ENCODE peak calls at places on chromosomes 12 and 14, in eight cellular contexts. J, Z, V, W, S, C, M and K are unnamed samples.

GRCh38 chr12:117533687-117534086 is 172.3 kb upstream of the NOS1 start:
- DNase-seq in M (no peak), S (no peak), Z (no peak), C (no peak), V (no peak), W (no peak), J (no peak), K (no peak)

GRCh38 chr12:26789731-26790644 is 43.0 kb downstream of the ITPR2 start:
- DNase-seq in Z (peak), W (no peak), J (no peak), M (no peak), C (peak), V (peak), S (no peak), K (no peak)

GRCh38 chr12:24760162-24760561 is 188.7 kb downstream of the BCAT1 start:
- DNase-seq in W (no peak), S (no peak), J (no peak), C (no peak), Z (no peak), M (no peak), V (peak), K (no peak)

GRCh38 chr12:6934110-6934509 is 6.4 kb downstream of the ATN1 start:
- DNase-seq in J (no peak), V (peak), W (no peak), M (no peak), C (peak), Z (no peak), S (no peak), K (no peak)

GRCh38 chr12:92810370-92810769 is 107.6 kb downstream of the PLEKHG7 start:
- DNase-seq in J (no peak), C (no peak), V (no peak), W (no peak), S (peak), M (no peak), Z (no peak), K (no peak)

GRCh38 chr14:35533357-35534129 is 421 bp upstream of the INSM2 start:
- DNase-seq in V (peak), Z (peak), M (peak), C (peak), W (peak), S (peak), J (peak), K (peak)

GRCh38 chr14:47626151-47627035 is 49.0 kb downstream of the MDGA2 start:
- DNase-seq in Z (no peak), J (no peak), M (no peak), V (no peak), C (no peak), S (no peak), W (no peak), K (no peak)

GRCh38 chr14:50001146-50001998 is 108.5 kb downstream of the ARF6 start:
- DNase-seq in V (peak), J (peak), M (peak), Z (peak), S (peak), W (peak), C (peak), K (peak)

GRCh38 chr14:68677476-68677875 is 115.4 kb downstream of the ZFP36L1 start:
- DNase-seq in V (no peak), W (no peak), J (no peak), C (no peak), S (no peak), Z (no peak), M (no peak), K (no peak)

GRCh38 chr14:102986810-102987579 is 64.5 kb downstream of the AMN start:
- DNase-seq in S (no peak), W (no peak), M (peak), C (peak), V (peak), Z (no peak), J (no peak), K (no peak)

GRCh38 chr14:22610931-22611330 is 12.8 kb downstream of the ABHD4 start:
- DNase-seq in V (no peak), C (peak), J (no peak), M (no peak), Z (no peak), S (no peak), W (no peak), K (no peak)

GRCh38 chr12:105640780-105641179 is 310.3 kb downstream of the C12orf75 start:
- DNase-seq in J (no peak), V (peak), C (no peak), Z (no peak), W (no peak), M (no peak), S (no peak), K (no peak)

GRCh38 chr12:106051853-106052531 is 86.8 kb downstream of the NUAK1 start:
- DNase-seq in Z (no peak), S (no peak), V (no peak), J (no peak), C (peak), M (no peak), W (no peak), K (no peak)

GRCh38 chr14:69043007-69043444 is 63.9 kb upstream of the ACTN1 start:
- DNase-seq in S (no peak), M (peak), Z (no peak), V (no peak), C (no peak), W (no peak), J (no peak), K (no peak)

GRCh38 chr14:91911474-91912032 is 35.9 kb downstream of the FBLN5 start:
- DNase-seq in Z (peak), S (peak), W (peak), V (peak), C (peak), J (peak), M (no peak), K (peak)

GRCh38 chr14:81127785-81128184 is 93.0 kb downstream of the GTF2A1 start:
- DNase-seq in C (peak), J (no peak), S (no peak), W (no peak), V (no peak), M (no peak), Z (no peak), K (no peak)

GRCh38 chr12:101021442-101021841 is 188.6 kb downstream of the SLC5A8 start:
- DNase-seq in C (peak), Z (no peak), W (no peak), S (no peak), M (no peak), J (no peak), V (peak), K (no peak)

GRCh38 chr12:57803317-57803893 is 15.1 kb downstream of the AVIL start:
- DNase-seq in V (peak), S (peak), M (no peak), C (peak), Z (peak), J (no peak), W (peak), K (peak)

GRCh38 chr14:53792909-53793308 is 163.7 kb downstream of the BMP4 start:
- DNase-seq in V (no peak), M (no peak), Z (no peak), C (no peak), W (no peak), J (no peak), S (no peak), K (peak)